ENCODE peak calls at places on chromosomes 2 and 18, in five cellular contexts. G is GM23248, I is PC-3, P is hepatocyte, V is HCT116. N is an unnamed sample.

GRCh38 chr2:101349893-101350662 is 37.2 kb downstream of the CREG2 start:
- DNase-seq in G (peak; percentile 77), I (peak; percentile 58), P (peak; percentile 55), V (no peak), N (no peak)

GRCh38 chr2:39871291-39871761 is 92.3 kb upstream of the THUMPD2 start:
- DNase-seq in G (peak; percentile 88), I (peak; percentile 89), P (peak; percentile 19), V (no peak), N (no peak)

GRCh38 chr18:9861933-9862332 is 23.8 kb upstream of the TXNDC2 start:
- DNase-seq in G (no peak), I (no peak), P (no peak), V (no peak), N (no peak)

GRCh38 chr2:10288606-10289005 is 14.1 kb upstream of the HPCAL1 start:
- DNase-seq in G (no peak), I (no peak), P (no peak), V (no peak), N (no peak)

GRCh38 chr2:207792244-207792785 is 22.6 kb upstream of the FZD5 start:
- DNase-seq in G (peak; percentile 74), I (peak; percentile 78), P (no peak), V (peak; percentile 69), N (no peak)

GRCh38 chr2:176494949-176495353 is 225.7 kb downstream of the MTX2 start:
- DNase-seq in G (peak; percentile 54), I (no peak), P (no peak), V (no peak), N (no peak)

GRCh38 chr2:172296267-172297046 is 130.9 kb upstream of the ITGA6 start:
- DNase-seq in G (no peak), I (peak; percentile 64), P (no peak), V (no peak), N (no peak)

GRCh38 chr2:128593518-128594272 is 275.0 kb upstream of the HS6ST1 start:
- DNase-seq in G (no peak), I (no peak), P (peak; percentile 53), V (no peak), N (no peak)

GRCh38 chr2:67694464-67694863 is 297.3 kb downstream of the ETAA1 start:
- DNase-seq in G (no peak), I (no peak), P (no peak), V (no peak), N (peak; percentile 57)

GRCh38 chr2:207911856-207912255 is 113.5 kb downstream of the PLEKHM3 start:
- DNase-seq in G (no peak), I (no peak), P (no peak), V (no peak), N (no peak)

GRCh38 chr2:127174176-127174575 is 45.9 kb downstream of the CYP27C1 start:
- DNase-seq in G (peak; percentile 64), I (peak; percentile 39), P (peak; percentile 62), V (no peak), N (no peak)

GRCh38 chr2:78861546-78861945 is 164.0 kb upstream of the REG3G start:
- DNase-seq in G (peak; percentile 2), I (peak; percentile 39), P (peak; percentile 28), V (no peak), N (peak; percentile 31)

GRCh38 chr2:31748041-31748440 is 167.3 kb upstream of the SRD5A2 start:
- DNase-seq in G (no peak), I (peak; percentile 79), P (no peak), V (no peak), N (no peak)

GRCh38 chr2:206260427-206261012 is 13.9 kb upstream of the ZDBF2 start:
- DNase-seq in G (peak; percentile 76), I (peak; percentile 66), P (peak; percentile 27), V (no peak), N (peak; percentile 70)

GRCh38 chr2:29336334-29336733 is 221.1 kb downstream of the CLIP4 start:
- DNase-seq in G (no peak), I (no peak), P (no peak), V (no peak), N (no peak)

GRCh38 chr2:176081993-176082884 is 1.5 kb downstream of the EVX2 start:
- DNase-seq in G (no peak), I (no peak), P (no peak), V (no peak), N (no peak)

GRCh38 chr2:106143495-106144215 is 50.4 kb downstream of the UXS1 start:
- DNase-seq in G (peak; percentile 5), I (peak; percentile 75), P (no peak), V (no peak), N (no peak)

GRCh38 chr2:96977631-96978195 is 8.7 kb downstream of the FAM178B start:
- DNase-seq in G (peak; percentile 66), I (peak; percentile 16), P (peak; percentile 56), V (peak; percentile 2), N (no peak)

GRCh38 chr2:84894758-84895520 is 10.5 kb upstream of the TMSB10 start:
- DNase-seq in G (peak; percentile 64), I (no peak), P (no peak), V (no peak), N (peak; percentile 54)

GRCh38 chr2:38709515-38710194 is 41.5 kb downstream of the SRSF7 start:
- DNase-seq in G (no peak), I (no peak), P (no peak), V (no peak), N (peak; percentile 48)

GRCh38 chr2:196677404-196677803 is 37.9 kb downstream of the CCDC150 start:
- DNase-seq in G (peak; percentile 49), I (peak; percentile 52), P (peak; percentile 59), V (no peak), N (no peak)

GRCh38 chr18:67475673-67476072 is 40.8 kb downstream of the DSEL start:
- DNase-seq in G (peak; percentile 36), I (no peak), P (no peak), V (no peak), N (no peak)

GRCh38 chr2:114550895-114551793 is 108.7 kb downstream of the DPP10 start:
- DNase-seq in G (peak; percentile 72), I (peak; percentile 75), P (peak; percentile 79), V (no peak), N (peak; percentile 46)

GRCh38 chr2:181459646-181460045 is 2.5 kb downstream of the ITGA4 start:
- DNase-seq in G (peak; percentile 54), I (no peak), P (no peak), V (no peak), N (no peak)

GRCh38 chr2:189096769-189097447 is 82.7 kb downstream of the COL5A2 start:
- DNase-seq in G (peak; percentile 83), I (peak; percentile 88), P (peak; percentile 47), V (peak; percentile 21), N (no peak)

GRCh38 chr2:181123798-181124217 is 143.4 kb downstream of the UBE2E3 start:
- DNase-seq in G (no peak), I (no peak), P (no peak), V (no peak), N (peak; percentile 4)

GRCh38 chr18:49949991-49950395 is 136.7 kb upstream of the ACAA2 start:
- DNase-seq in G (no peak), I (no peak), P (no peak), V (no peak), N (no peak)

GRCh38 chr2:47254464-47254863 is 99.4 kb upstream of the STPG4 start:
- DNase-seq in G (no peak), I (no peak), P (no peak), V (no peak), N (peak; percentile 27)

GRCh38 chr18:76353046-76353445 is 142.0 kb downstream of the ZNF516 start:
- DNase-seq in G (no peak), I (no peak), P (no peak), V (no peak), N (no peak)

GRCh38 chr2:69559696-69560482 is 83.7 kb downstream of the AAK1 start:
- DNase-seq in G (peak; percentile 76), I (peak; percentile 80), P (peak; percentile 72), V (peak; percentile 66), N (peak; percentile 56)

GRCh38 chr18:43514747-43515146 is 237.5 kb upstream of the SYT4 start:
- DNase-seq in G (no peak), I (no peak), P (no peak), V (no peak), N (no peak)

DNA sequence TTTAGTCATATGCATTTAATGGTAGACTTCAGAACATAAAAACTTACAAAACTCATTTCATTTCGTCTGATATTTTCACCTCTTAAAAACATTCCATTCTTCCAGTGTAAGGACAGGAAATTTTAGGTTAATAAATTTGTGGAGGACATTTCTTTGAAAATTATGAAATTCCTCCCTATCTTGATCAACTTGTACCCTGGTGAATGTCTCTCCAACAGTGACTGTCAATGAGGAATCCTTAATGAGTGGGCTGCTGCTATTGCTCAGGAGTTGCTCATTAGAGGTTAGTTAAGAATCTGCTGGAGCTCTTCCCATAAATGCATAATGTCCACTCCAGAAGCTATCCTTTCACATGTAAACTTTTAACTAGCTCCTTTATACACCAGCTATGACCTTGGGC is 69.1 kb downstream of the LRP1B start:
- DNase-seq in G (peak; percentile 26), I (no peak), P (no peak), V (no peak), N (no peak)
- H3K4me1 ChIP-seq in G (no peaks in the 10 kb centered on the region), I (no peaks in the 10 kb centered on the region), P (no peaks in the 10 kb centered on the region), V (no peaks in the 10 kb centered on the region), N (no peaks in the 10 kb centered on the region)

DNA sequence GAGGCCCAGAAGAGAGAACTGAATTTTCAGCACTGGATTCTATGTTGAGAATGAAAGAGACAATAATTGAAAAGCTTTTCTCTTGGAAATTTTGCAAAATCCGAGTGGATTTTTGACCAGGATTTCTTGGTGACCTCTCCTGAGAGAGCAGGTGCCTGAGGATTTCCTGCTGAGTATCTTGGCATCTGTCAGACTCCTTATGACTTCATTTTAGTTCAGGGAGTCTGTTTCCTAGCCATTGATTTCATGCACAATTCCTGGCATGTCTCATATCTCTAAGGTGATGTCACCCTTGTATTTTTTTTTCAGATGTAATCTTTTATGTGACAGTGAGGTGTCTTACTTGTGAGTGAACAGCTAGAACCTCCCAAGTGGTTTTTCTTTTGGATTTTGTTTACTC is 195.9 kb downstream of the NEDD4L start:
- DNase-seq in G (no peak), I (peak; percentile 49), P (no peak), V (no peak), N (no peak)
- H3K9me3 ChIP-seq in G (no peaks in the 10 kb centered on the region), I (no peaks in the 10 kb centered on the region), P (no peaks in the 10 kb centered on the region), V (no peaks in the 10 kb centered on the region), N (no peaks in the 10 kb centered on the region)

DNA sequence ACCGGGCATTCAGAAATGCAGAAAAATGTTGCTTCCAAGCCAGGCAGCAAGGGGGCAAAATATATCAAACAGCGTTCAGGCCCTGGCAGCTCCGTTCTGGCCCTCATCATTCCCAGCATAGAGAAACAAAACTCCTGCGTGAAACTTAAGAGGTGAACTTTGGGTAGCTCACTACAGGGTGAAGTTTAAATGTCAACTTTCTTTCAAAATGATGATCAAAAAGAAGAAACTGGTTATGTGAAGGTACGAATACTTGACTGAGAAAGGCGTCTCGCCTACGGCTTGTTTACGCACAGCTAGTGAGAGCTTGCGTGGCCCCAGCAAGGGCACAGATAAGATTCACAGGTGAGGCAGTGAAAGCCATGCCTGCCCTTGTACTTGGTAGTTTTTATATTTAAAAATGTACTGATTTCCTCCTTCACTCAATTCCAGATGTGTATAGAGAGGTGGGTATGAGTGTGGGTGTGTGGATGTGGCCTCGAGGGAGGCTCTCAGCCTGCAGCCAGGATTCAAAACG is 127.5 kb downstream of the NFATC1 start:
- DNase-seq in G (no peak), I (no peak), P (no peak), V (no peak), N (peak; percentile 62)
- TF ChIP-seq EZH2phosphoT487 in G (no peak), I (no peak), P (no peak), V (no peak), N (no peak)

DNA sequence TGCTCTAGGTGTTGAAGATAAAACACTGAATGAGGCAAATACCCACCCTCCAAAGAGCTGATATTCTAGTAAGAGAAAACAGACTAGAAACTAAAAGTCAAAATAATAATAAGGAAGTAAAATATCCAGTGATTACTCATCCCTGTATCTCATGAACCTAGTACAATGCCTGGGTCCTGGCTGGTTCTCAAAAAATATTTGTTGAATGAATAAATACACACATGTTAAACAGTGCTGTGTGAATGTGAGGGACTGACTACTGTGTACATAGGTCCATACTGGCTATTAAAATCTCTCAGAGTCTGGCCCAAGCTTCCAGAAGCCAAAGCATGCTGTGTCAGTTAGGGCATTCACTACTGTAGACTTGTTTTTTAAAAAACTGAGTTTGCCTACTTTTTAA is 136.4 kb downstream of the THADA start:
- DNase-seq in G (peak; percentile 74), I (peak; percentile 88), P (no peak), V (no peak), N (no peak)
- H3K4me1 ChIP-seq in G (peaks cover 88% of the 10 kb centered on the region), I (peaks cover 72% of the 10 kb centered on the region), P (peaks cover 21% of the 10 kb centered on the region), V (peaks cover 84% of the 10 kb centered on the region), N (peaks cover 11% of the 10 kb centered on the region)

N was measured in OCI-LY7.